ENCODE peak calls at places on chromosomes 12 and 14, in ten cellular contexts. M, N, K, F, Z, O, P, R, J and B are unnamed samples.

GRCh38 chr12:3655331-3655900 is 97.5 kb downstream of the CRACR2A start:
- DNase-seq in M (no peak), N (no peak), K (no peak), F (no peak), Z (no peak), O (peak; percentile 12), P (no peak), R (no peak), J (peak; percentile 8), B (peak; percentile 5)

GRCh38 chr12:65826513-65827171 is 2.4 kb downstream of the HMGA2 start:
- DNase-seq in M (no peak), N (no peak), K (no peak), F (no peak), Z (no peak), O (no peak), P (no peak), R (no peak), J (no peak), B (peak; percentile 19)

GRCh38 chr14:66443158-66443695 is 42.9 kb upstream of the CCDC196 start:
- DNase-seq in M (no peak), N (no peak), K (no peak), F (no peak), Z (no peak), O (no peak), P (no peak), R (no peak), J (no peak), B (no peak)

GRCh38 chr12:65935906-65936528 is 111.7 kb downstream of the HMGA2 start:
- DNase-seq in M (no peak), N (no peak), K (no peak), F (no peak), Z (no peak), O (peak; percentile 39), P (no peak), R (no peak), J (no peak), B (no peak)

GRCh38 chr12:6839482-6840201 is 1.1 kb upstream of the GNB3 start:
- DNase-seq in M (no peak), N (no peak), K (peak; percentile 86), F (peak; percentile 81), Z (no peak), O (no peak), P (peak; percentile 77), R (no peak), J (no peak), B (no peak)

GRCh38 chr14:96071561-96071960 is 32.4 kb downstream of the C14orf132 start:
- DNase-seq in M (no peak), N (no peak), K (peak; percentile 36), F (no peak), Z (no peak), O (no peak), P (no peak), R (no peak), J (no peak), B (no peak)

GRCh38 chr14:84770030-84770429 is 759.9 kb upstream of the FLRT2 start:
- DNase-seq in M (no peak), N (no peak), K (no peak), F (no peak), Z (no peak), O (no peak), P (no peak), R (no peak), J (no peak), B (no peak)

GRCh38 chr12:110316861-110317260 is 35.8 kb downstream of the ATP2A2 start:
- DNase-seq in M (no peak), N (no peak), K (no peak), F (no peak), Z (no peak), O (no peak), P (no peak), R (no peak), J (no peak), B (no peak)

GRCh38 chr12:4118601-4119156 is 154.9 kb upstream of the CCND2 start:
- DNase-seq in M (no peak), N (no peak), K (no peak), F (no peak), Z (no peak), O (no peak), P (no peak), R (no peak), J (no peak), B (no peak)

GRCh38 chr14:98411154-98411553 is 860.8 kb downstream of the BCL11B start:
- DNase-seq in M (no peak), N (no peak), K (no peak), F (no peak), Z (no peak), O (no peak), P (no peak), R (no peak), J (no peak), B (no peak)

GRCh38 chr14:77654001-77654431 is 37.6 kb upstream of the SPTLC2 start:
- DNase-seq in M (no peak), N (no peak), K (no peak), F (no peak), Z (no peak), O (no peak), P (no peak), R (no peak), J (no peak), B (no peak)

GRCh38 chr12:67855103-67855502 is 134.1 kb upstream of the IFNG-AS1 start:
- DNase-seq in M (no peak), N (no peak), K (no peak), F (no peak), Z (no peak), O (no peak), P (no peak), R (no peak), J (no peak), B (no peak)

GRCh38 chr14:104719343-104719742 is 4.7 kb upstream of the ADSS1 start:
- DNase-seq in M (no peak), N (no peak), K (no peak), F (no peak), Z (no peak), O (no peak), P (no peak), R (no peak), J (no peak), B (no peak)

DNA sequence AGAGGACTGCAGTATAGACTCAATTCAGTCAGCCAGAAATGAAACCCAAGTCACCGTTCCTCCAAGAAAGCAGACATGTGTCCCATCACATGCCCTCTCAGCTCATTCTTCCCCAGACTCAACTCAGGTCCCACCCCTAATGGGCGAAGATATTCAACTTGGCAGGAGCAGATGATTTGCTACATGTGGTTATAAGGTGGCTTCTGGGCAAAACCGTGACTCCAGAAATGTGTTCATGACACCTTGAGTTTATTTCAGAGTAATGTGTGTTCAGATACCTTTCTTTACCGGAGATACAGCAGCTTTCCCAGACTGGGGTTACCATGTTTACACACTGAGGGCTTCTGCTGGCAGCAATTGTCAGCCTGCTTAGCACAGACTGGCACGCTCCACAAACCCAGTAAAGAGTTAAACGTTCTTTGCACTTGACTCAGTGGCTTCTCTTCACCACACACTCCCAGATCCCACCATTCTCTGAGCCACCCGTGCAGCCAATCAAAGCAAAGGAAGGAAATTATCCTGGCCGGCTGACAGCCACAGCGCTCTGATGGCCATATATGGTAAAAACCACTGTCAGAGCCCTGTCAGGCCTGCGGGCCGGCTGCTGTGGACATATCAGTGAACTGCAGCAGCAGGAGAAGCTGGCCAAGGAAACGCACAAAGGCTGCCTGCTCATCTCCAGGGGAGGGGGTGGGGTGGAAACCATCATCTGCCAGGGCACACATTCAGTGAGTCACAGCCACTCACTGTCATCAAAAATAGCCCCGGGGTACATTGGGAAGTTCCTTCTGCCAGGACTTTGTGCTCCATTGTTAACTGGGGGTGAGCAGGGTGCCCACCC is 39.9 kb downstream of the CORO1C start:
- DNase-seq in M (peak; percentile 95), N (peak; percentile 95), K (peak; percentile 92), F (peak; percentile 79), Z (peak; percentile 96), O (peak; percentile 96), P (peak; percentile 90), R (peak; percentile 90), J (peak; percentile 81), B (peak; percentile 99)
- TF ChIP-seq POLR2A in M (no peak), N (peak; percentile 42), K (no peak), F (peak; percentile 27), Z (peak; percentile 52), O (peak; percentile 73), P (peak; percentile 28), R (no peak), J (peak; percentile 83), B (peak; percentile 94)

DNA sequence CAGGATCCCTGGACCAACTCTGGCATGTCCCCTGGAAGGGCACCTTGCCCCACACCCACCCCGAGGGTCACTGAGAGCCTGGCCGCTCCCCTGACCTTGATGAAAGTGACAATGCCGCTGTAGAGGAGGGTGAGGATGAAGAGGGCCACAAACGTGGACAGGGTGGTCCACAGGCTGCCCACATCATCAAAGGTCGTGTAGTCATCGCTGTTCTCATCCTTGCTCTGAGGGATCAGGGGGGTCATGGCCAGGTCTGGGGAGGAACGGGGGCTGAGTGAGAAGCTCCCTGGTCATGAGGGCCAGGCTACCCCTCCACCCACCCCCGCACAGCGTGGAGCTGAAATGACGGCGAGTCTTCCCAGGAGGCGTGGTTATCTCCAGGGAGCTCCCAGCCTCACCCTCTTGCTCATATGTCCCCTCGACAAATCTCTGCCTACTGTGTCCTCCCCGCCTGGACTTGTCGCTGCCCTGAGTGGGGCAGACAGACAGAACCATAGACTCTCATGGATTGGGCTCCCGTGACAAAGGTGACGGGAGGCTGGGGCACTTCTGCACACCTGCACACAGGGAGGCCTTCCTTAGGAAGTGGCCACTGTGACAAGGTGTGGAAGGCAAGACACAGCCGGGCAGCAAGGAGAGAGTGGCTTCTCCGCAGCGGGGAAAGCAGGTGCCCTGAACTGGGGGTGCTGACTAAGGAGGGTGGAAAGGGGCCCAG is 311.1 kb downstream of the TMEM121 start:
- DNase-seq in M (no peak), N (no peak), K (no peak), F (no peak), Z (no peak), O (no peak), P (no peak), R (no peak), J (no peak), B (no peak)
- TF ChIP-seq POLR2A in M (no peak), N (no peak), K (no peak), F (no peak), Z (no peak), O (no peak), P (no peak), R (no peak), J (no peak), B (no peak)

GRCh38 chr12:104352106-104352713 is 48.7 kb downstream of the EID3 start:
- DNase-seq in M (no peak), N (no peak), K (no peak), F (no peak), Z (no peak), O (no peak), P (no peak), R (no peak), J (no peak), B (no peak)
- TF ChIP-seq POLR2A in M (no peak), N (no peak), K (no peak), F (no peak), Z (no peak), O (no peak), P (no peak), R (no peak), J (no peak), B (no peak)

DNA sequence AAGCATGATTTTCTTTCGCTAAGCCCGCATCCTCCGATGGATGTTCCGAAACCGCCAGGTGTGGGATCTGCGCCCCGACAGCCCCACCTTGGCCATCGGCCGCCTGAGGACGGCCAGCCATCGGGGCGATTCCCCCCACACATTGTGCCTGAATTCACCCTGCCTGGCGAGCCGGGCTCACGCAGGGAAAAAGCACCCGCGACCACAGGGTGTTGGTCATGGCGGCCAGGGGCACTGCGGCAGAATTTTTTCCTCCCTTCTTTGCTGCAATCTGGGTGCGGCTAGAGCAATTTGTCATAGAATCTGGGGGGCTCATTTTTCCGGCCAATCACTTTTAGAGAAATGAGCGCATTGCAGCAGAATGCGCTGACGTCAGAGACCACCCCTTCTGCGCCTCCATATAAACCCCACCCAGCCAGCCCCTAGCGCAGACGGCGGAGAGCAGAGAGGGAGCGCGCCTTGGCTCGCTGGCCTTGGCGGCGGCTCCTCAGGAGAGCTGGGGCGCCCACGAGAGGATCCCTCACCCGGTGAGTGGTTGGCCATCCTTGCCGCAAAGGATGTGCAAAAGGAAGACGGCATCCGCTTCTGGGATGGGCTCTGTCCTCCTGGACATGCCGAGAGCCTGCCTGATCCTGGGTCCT is at the start of gene MEG3:
- DNase-seq in M (peak; percentile 65), N (peak; percentile 27), K (peak; percentile 56), F (no peak), Z (peak; percentile 76), O (no peak), P (peak; percentile 22), R (peak; percentile 85), J (no peak), B (no peak)
- TF ChIP-seq POLR2A in M (no peak), N (peak; percentile 43), K (peak; percentile 90), F (peak; percentile 34), Z (peak; percentile 88), O (no peak), P (peak; percentile 81), R (peak; percentile 98), J (no peak), B (no peak)